ENCODE peak calls at places on chromosomes 13 and 19, in five cellular contexts. M is H1, G is endothelial cell of umbilical vein, R is stomach, O is K562. N is an unnamed sample.

GRCh38 chr19:58519087-58519354 is 589 bp downstream of the ZBTB45 start:
- DNase-seq in M (peak; percentile 82), G (peak; percentile 80), R (peak; percentile 59), O (peak; percentile 81), N (no peak)

GRCh38 chr13:111661776-111662175 is 341.3 kb downstream of the TEX29 start:
- DNase-seq in M (no peak), G (no peak), R (no peak), O (no peak), N (peak; percentile 49)

GRCh38 chr13:111080642-111081041 is 34.5 kb upstream of the ARHGEF7 start:
- DNase-seq in M (no peak), G (no peak), R (no peak), O (no peak), N (no peak)

GRCh38 chr13:46595918-46596315 is 42.9 kb downstream of the LRCH1 start:
- DNase-seq in M (no peak), G (no peak), R (no peak), O (no peak), N (no peak)

GRCh38 chr19:49136771-49137171 is 17.4 kb downstream of the PPFIA3 start:
- DNase-seq in M (no peak), G (no peak), R (peak; percentile 53), O (no peak), N (no peak)

GRCh38 chr13:80118099-80118498 is 222.8 kb downstream of the SPRY2 start:
- DNase-seq in M (no peak), G (no peak), R (no peak), O (no peak), N (no peak)

GRCh38 chr13:113967729-113968462 is 6.0 kb downstream of the C13orf46 start:
- DNase-seq in M (no peak), G (no peak), R (no peak), O (no peak), N (no peak)

GRCh38 chr13:51971520-51972426 is 39.5 kb downstream of the ATP7B start:
- DNase-seq in M (no peak), G (no peak), R (no peak), O (no peak), N (peak; percentile 67)

GRCh38 chr13:42553098-42554046 is 20.6 kb upstream of the TNFSF11 start:
- DNase-seq in M (no peak), G (peak; percentile 83), R (no peak), O (no peak), N (no peak)

GRCh38 chr19:40689339-40690049 is 957 bp downstream of the NUMBL start:
- DNase-seq in M (peak; percentile 58), G (peak; percentile 14), R (no peak), O (peak; percentile 53), N (no peak)

GRCh38 chr19:43105496-43105895 is 23.0 kb upstream of the PSG2 start:
- DNase-seq in M (no peak), G (no peak), R (no peak), O (no peak), N (no peak)

GRCh38 chr13:45623516-45624090 is 8.1 kb upstream of the ERICH6B start:
- DNase-seq in M (no peak), G (peak; percentile 31), R (no peak), O (peak; percentile 20), N (no peak)

GRCh38 chr13:89199138-89199537 is 1528.0 kb downstream of the SLITRK5 start:
- DNase-seq in M (no peak), G (no peak), R (no peak), O (no peak), N (no peak)

GRCh38 chr13:73822671-73823592 is 311.3 kb downstream of the KLF12 start:
- DNase-seq in M (no peak), G (peak; percentile 73), R (no peak), O (no peak), N (no peak)

GRCh38 chr19:49335071-49335783 is at the start of gene CD37:
- DNase-seq in M (no peak), G (no peak), R (peak; percentile 33), O (peak; percentile 60), N (peak; percentile 81)

GRCh38 chr19:5990289-5990797 is 12.4 kb upstream of the RANBP3 start:
- DNase-seq in M (peak; percentile 65), G (no peak), R (no peak), O (peak; percentile 79), N (no peak)

GRCh38 chr13:96809366-96810096 is 184.7 kb downstream of the OXGR1 start:
- DNase-seq in M (no peak), G (no peak), R (peak; percentile 50), O (no peak), N (no peak)

GRCh38 chr13:39263033-39263432 is 224.8 kb downstream of the NHLRC3 start:
- DNase-seq in M (peak; percentile 67), G (peak; percentile 71), R (peak; percentile 27), O (peak; percentile 38), N (no peak)

GRCh38 chr13:41284512-41285288 is 21.3 kb upstream of the MTRF1 start:
- DNase-seq in M (no peak), G (peak; percentile 66), R (peak; percentile 35), O (no peak), N (no peak)

GRCh38 chr13:81388400-81388799 is 1047.5 kb upstream of the SPRY2 start:
- DNase-seq in M (no peak), G (no peak), R (no peak), O (no peak), N (no peak)

GRCh38 chr19:50739841-50740426 is 16.8 kb downstream of the CLEC11A start:
- DNase-seq in M (peak; percentile 68), G (no peak), R (no peak), O (peak; percentile 62), N (no peak)

GRCh38 chr13:23323946-23324709 is 109.4 kb downstream of the SACS start:
- DNase-seq in M (no peak), G (peak; percentile 41), R (no peak), O (no peak), N (no peak)

GRCh38 chr19:17488593-17489391 is 18.5 kb downstream of the SLC27A1 start:
- DNase-seq in M (peak; percentile 97), G (peak; percentile 82), R (peak; percentile 92), O (peak; percentile 93), N (no peak)

GRCh38 chr19:31674503-31675186 is 325.4 kb upstream of the TSHZ3 start:
- DNase-seq in M (no peak), G (no peak), R (no peak), O (no peak), N (no peak)

GRCh38 chr13:87859261-87859660 is 188.1 kb downstream of the SLITRK5 start:
- DNase-seq in M (no peak), G (no peak), R (no peak), O (no peak), N (no peak)

GRCh38 chr19:32830231-32831014 is 39.1 kb downstream of the SLC7A9 start:
- DNase-seq in M (no peak), G (no peak), R (no peak), O (no peak), N (no peak)

GRCh38 chr13:113345486-113345885 is 18.4 kb downstream of the GRTP1 start:
- DNase-seq in M (no peak), G (no peak), R (no peak), O (no peak), N (no peak)

GRCh38 chr13:18943721-18944391 is 237.8 kb downstream of the TUBA3C start:
- DNase-seq in M (no peak), G (no peak), R (no peak), O (no peak), N (no peak)

GRCh38 chr19:16197188-16197621 is 506 bp upstream of the AP1M1 start:
- DNase-seq in M (no peak), G (peak; percentile 87), R (no peak), O (no peak), N (no peak)

DNA sequence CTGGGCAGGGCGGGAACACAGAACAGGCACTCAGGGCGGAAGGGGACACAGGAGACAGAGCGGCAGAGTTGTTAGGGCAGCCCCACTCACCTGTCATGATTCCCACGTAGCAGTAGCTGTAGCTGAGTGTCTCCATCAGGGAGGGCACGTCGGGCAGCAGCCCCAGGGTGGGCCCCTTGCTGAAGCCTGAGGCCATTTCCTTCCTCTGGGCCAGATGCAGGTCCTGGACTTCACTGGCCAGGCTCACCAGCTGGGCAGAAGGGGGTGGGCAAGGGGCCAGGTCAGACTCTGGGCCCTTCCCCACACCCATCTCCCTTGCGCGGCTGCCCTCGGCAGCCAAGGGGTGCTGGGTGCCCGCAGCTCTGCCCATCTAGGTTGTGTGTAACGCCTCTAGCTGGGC is 5.9 kb downstream of the MBOAT7 start:
- DNase-seq in M (no peak), G (peak; percentile 26), R (no peak), O (no peak), N (no peak)
- TF ChIP-seq POLR2AphosphoS5 in M (no peak), G (no peak), R (no peak), O (no peak), N (no peak)

DNA sequence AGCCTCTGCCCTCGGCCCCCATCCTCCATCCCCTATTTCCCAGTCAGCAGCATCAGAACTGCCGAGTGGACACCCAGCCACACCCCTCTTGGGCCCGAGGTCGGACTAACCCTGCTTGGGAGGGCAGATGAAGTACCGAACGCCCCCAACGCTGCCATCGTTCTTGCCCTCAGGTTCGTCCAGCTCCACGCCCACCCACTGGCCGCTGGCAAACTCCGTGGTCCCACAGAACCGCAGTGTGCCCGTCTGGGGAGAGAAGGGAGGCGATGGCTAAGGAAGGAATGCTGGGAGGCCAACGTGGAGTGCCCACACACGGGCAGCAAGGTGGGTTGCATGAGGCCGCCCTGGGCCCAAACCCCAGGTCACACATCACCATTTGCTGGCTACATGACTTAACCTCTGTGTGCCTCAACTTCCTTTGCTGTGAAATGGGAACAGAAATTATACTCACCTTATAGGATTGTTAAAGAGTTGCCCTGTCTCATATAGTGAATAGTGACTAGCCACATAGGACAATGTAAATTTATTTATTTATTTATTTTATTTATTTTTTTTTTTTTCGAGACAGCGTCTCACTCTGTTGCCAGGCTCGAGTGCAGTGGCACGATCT is 5.2 kb upstream of the ALKBH6 start:
- DNase-seq in M (no peak), G (no peak), R (no peak), O (no peak), N (no peak)
- TF ChIP-seq POLR2A in M (no peak), G (no peak), R (no peak), O (no peak), N (no peak)

GRCh38 chr13:33637978-33638743 is 179.8 kb upstream of the RFC3 start:
- DNase-seq in M (no peak), G (no peak), R (no peak), O (no peak), N (no peak)

GRCh38 chr13:33636955-33637670 is 180.8 kb upstream of the RFC3 start:
- DNase-seq in M (no peak), G (no peak), R (no peak), O (no peak), N (no peak)

GRCh38 chr13:33639158-33639557 is 178.8 kb upstream of the RFC3 start:
- DNase-seq in M (no peak), G (no peak), R (no peak), O (no peak), N (peak; percentile 93)

GRCh38 chr13:33640832-33641231 is 177.1 kb upstream of the RFC3 start:
- DNase-seq in M (no peak), G (no peak), R (no peak), O (no peak), N (no peak)

GRCh38 chr13:33639640-33640080 is 178.3 kb upstream of the RFC3 start:
- DNase-seq in M (no peak), G (no peak), R (no peak), O (no peak), N (no peak)
- H3K4me1 ChIP-seq in M (peaks cover 5% of the 10 kb centered on the region), G (no peaks in the 10 kb centered on the region), R (peaks cover 33% of the 10 kb centered on the region), O (no peaks in the 10 kb centered on the region), N (peaks cover 51% of the 10 kb centered on the region)

GRCh38 chr19:14830702-14831101 is 4.3 kb downstream of the OR7A5 start:
- DNase-seq in M (no peak), G (no peak), R (no peak), O (no peak), N (no peak)

GRCh38 chr19:14840206-14840605 is 5.2 kb upstream of the OR7A5 start:
- DNase-seq in M (no peak), G (no peak), R (no peak), O (no peak), N (no peak)

GRCh38 chr19:14837391-14837790 is 2.4 kb upstream of the OR7A5 start:
- DNase-seq in M (no peak), G (no peak), R (no peak), O (no peak), N (no peak)

GRCh38 chr19:14835011-14835410 is at the start of the genes OR7A5 and OR7C1:
- DNase-seq in M (no peak), G (no peak), R (no peak), O (no peak), N (no peak)
- TF ChIP-seq POLR2AphosphoS5 in M (no peak), G (no peak), R (no peak), O (no peak), N (no peak)

N was measured in vagina.